ENCODE peak calls at places on chromosome 13, in seven cellular contexts. One of them, this sample, is unnamed.

GRCh38 chr13:27450921-27451461 is 627 bp upstream of the MTIF3 start:
- DNase-seq in right cardiac atrium: peak
- DNase-seq in fibroblast of the aortic adventitia: peak
- DNase-seq in lower leg skin: peak
- DNase-seq in AG10803: peak
- DNase-seq in AG09309: no peak
- DNase-seq in Jurkat, Clone E6-1: no peak
- DNase-seq in this sample: peak

GRCh38 chr13:39415003-39415402 is 188.0 kb downstream of the LHFPL6 start:
- DNase-seq in right cardiac atrium: peak
- DNase-seq in fibroblast of the aortic adventitia: peak
- DNase-seq in lower leg skin: no peak
- DNase-seq in AG10803: peak
- DNase-seq in AG09309: no peak
- DNase-seq in Jurkat, Clone E6-1: no peak
- DNase-seq in this sample: no peak

GRCh38 chr13:61151062-61151461 is 264.6 kb downstream of the PCDH20 start:
- DNase-seq in right cardiac atrium: no peak
- DNase-seq in fibroblast of the aortic adventitia: no peak
- DNase-seq in lower leg skin: no peak
- DNase-seq in AG10803: no peak
- DNase-seq in AG09309: no peak
- DNase-seq in Jurkat, Clone E6-1: no peak
- DNase-seq in this sample: no peak

GRCh38 chr13:36344173-36344572 is 2.0 kb downstream of the SPART start:
- DNase-seq in right cardiac atrium: no peak
- DNase-seq in fibroblast of the aortic adventitia: peak
- DNase-seq in lower leg skin: no peak
- DNase-seq in AG10803: peak
- DNase-seq in AG09309: peak
- DNase-seq in Jurkat, Clone E6-1: no peak
- DNase-seq in this sample: no peak

GRCh38 chr13:113654175-113654560 is 3.8 kb downstream of the ATP4B start:
- DNase-seq in right cardiac atrium: no peak
- DNase-seq in fibroblast of the aortic adventitia: no peak
- DNase-seq in lower leg skin: peak
- DNase-seq in AG10803: no peak
- DNase-seq in AG09309: no peak
- DNase-seq in Jurkat, Clone E6-1: no peak
- DNase-seq in this sample: no peak

GRCh38 chr13:87810920-87811344 is 139.8 kb downstream of the SLITRK5 start:
- DNase-seq in right cardiac atrium: no peak
- DNase-seq in fibroblast of the aortic adventitia: no peak
- DNase-seq in lower leg skin: no peak
- DNase-seq in AG10803: no peak
- DNase-seq in AG09309: no peak
- DNase-seq in Jurkat, Clone E6-1: no peak
- DNase-seq in this sample: no peak

GRCh38 chr13:46383383-46383782 is 3.7 kb downstream of the RUBCNL start:
- DNase-seq in right cardiac atrium: no peak
- DNase-seq in fibroblast of the aortic adventitia: no peak
- DNase-seq in lower leg skin: no peak
- DNase-seq in AG10803: peak
- DNase-seq in AG09309: no peak
- DNase-seq in Jurkat, Clone E6-1: peak
- DNase-seq in this sample: no peak

GRCh38 chr13:33441015-33441414 is 155.5 kb upstream of the STARD13 start:
- DNase-seq in right cardiac atrium: no peak
- DNase-seq in fibroblast of the aortic adventitia: peak
- DNase-seq in lower leg skin: no peak
- DNase-seq in AG10803: peak
- DNase-seq in AG09309: no peak
- DNase-seq in Jurkat, Clone E6-1: peak
- DNase-seq in this sample: no peak

GRCh38 chr13:113298001-113298945 is 1.2 kb downstream of the LAMP1 start:
- DNase-seq in right cardiac atrium: no peak
- DNase-seq in fibroblast of the aortic adventitia: peak
- DNase-seq in lower leg skin: no peak
- DNase-seq in AG10803: no peak
- DNase-seq in AG09309: no peak
- DNase-seq in Jurkat, Clone E6-1: no peak
- DNase-seq in this sample: no peak

GRCh38 chr13:111903143-111903542 is 163.8 kb upstream of the SOX1 start:
- DNase-seq in right cardiac atrium: no peak
- DNase-seq in fibroblast of the aortic adventitia: no peak
- DNase-seq in lower leg skin: peak
- DNase-seq in AG10803: no peak
- DNase-seq in AG09309: no peak
- DNase-seq in Jurkat, Clone E6-1: no peak
- DNase-seq in this sample: no peak

GRCh38 chr13:35766663-35767062 is 290.2 kb upstream of the MAB21L1 start:
- DNase-seq in right cardiac atrium: no peak
- DNase-seq in fibroblast of the aortic adventitia: no peak
- DNase-seq in lower leg skin: no peak
- DNase-seq in AG10803: no peak
- DNase-seq in AG09309: no peak
- DNase-seq in Jurkat, Clone E6-1: no peak
- DNase-seq in this sample: no peak

GRCh38 chr13:78700121-78700910 is 41.4 kb upstream of the OBI1 start:
- DNase-seq in right cardiac atrium: no peak
- DNase-seq in fibroblast of the aortic adventitia: peak
- DNase-seq in lower leg skin: no peak
- DNase-seq in AG10803: peak
- DNase-seq in AG09309: no peak
- DNase-seq in Jurkat, Clone E6-1: no peak
- DNase-seq in this sample: no peak

DNA sequence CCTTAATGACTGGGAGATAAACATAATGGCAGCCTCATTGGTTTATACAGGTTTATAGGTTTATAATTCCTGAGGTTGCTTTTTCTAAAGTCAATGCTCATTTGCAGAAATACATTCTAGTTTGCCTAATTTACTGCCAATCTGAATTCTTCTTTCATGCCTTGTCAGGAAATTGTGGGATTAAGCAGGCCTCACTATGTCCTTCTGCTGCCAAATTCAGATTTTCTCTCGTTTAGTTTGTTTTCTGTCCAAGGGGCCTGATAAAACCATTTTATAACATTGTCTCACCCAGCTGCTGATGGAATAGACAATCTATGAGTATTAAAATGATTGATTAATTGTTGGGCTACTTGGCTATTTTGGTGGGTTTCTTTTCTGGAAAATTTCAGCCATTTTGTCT is 42.4 kb upstream of the OBI1 start:
- DNase-seq in right cardiac atrium: no peak
- DNase-seq in fibroblast of the aortic adventitia: peak
- DNase-seq in lower leg skin: no peak
- DNase-seq in AG10803: peak
- DNase-seq in AG09309: no peak
- DNase-seq in Jurkat, Clone E6-1: no peak
- DNase-seq in this sample: no peak
- H3K4me3 ChIP-seq in right cardiac atrium: no peak
- H3K4me3 ChIP-seq in fibroblast of the aortic adventitia: no peak
- H3K4me3 ChIP-seq in lower leg skin: no peak
- H3K4me3 ChIP-seq in AG10803: no peak
- H3K4me3 ChIP-seq in AG09309: no peak
- H3K4me3 ChIP-seq in Jurkat, Clone E6-1: no peak
- H3K4me3 ChIP-seq in this sample: no peak

DNA sequence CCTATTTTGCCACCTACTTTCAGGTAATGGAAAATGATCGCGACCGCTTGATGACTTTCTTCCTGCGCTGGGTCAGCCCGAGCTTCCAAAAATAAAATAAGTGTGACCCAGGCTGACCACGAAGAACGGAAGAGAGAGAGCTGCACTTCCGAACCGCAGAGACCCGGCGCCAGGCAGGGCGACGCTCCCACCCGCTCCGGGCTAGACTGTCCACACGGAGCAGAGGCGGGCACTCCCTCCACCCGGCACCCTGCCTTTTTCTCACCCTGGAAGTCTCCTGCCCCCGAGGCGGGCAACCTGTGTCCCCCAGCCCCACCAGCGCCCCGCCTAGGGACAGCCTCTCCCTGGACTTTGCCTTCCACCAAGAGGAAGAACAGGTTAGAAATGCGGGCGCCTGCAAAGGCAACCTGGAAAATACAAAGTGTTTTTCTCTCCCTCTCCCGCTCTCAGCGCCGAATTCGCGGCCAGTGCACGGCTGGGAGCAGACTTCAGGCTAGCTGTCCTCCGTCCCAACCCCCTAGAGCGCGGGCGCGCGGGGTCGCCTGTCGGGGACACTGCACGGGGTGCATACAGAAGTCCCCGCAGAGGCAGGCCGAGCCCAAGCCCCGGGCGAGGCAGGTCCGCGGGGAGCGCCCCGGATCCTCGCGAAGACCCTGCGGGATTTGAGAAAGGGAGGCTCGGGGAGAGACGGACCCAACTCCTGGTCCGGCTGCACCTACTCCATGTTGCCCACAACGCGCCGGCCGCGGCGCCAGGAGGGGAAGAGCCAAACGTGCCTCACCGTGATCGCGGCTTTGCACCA is 884 bp downstream of the SPRY2 start:
- DNase-seq in right cardiac atrium: peak
- DNase-seq in fibroblast of the aortic adventitia: peak
- DNase-seq in lower leg skin: peak
- DNase-seq in AG10803: no peak
- DNase-seq in AG09309: no peak
- DNase-seq in Jurkat, Clone E6-1: no peak
- DNase-seq in this sample: peak
- H3K4me3 ChIP-seq in right cardiac atrium: peak
- H3K4me3 ChIP-seq in fibroblast of the aortic adventitia: peak
- H3K4me3 ChIP-seq in lower leg skin: peak
- H3K4me3 ChIP-seq in AG10803: peak
- H3K4me3 ChIP-seq in AG09309: peak
- H3K4me3 ChIP-seq in Jurkat, Clone E6-1: peak
- H3K4me3 ChIP-seq in this sample: peak

DNA sequence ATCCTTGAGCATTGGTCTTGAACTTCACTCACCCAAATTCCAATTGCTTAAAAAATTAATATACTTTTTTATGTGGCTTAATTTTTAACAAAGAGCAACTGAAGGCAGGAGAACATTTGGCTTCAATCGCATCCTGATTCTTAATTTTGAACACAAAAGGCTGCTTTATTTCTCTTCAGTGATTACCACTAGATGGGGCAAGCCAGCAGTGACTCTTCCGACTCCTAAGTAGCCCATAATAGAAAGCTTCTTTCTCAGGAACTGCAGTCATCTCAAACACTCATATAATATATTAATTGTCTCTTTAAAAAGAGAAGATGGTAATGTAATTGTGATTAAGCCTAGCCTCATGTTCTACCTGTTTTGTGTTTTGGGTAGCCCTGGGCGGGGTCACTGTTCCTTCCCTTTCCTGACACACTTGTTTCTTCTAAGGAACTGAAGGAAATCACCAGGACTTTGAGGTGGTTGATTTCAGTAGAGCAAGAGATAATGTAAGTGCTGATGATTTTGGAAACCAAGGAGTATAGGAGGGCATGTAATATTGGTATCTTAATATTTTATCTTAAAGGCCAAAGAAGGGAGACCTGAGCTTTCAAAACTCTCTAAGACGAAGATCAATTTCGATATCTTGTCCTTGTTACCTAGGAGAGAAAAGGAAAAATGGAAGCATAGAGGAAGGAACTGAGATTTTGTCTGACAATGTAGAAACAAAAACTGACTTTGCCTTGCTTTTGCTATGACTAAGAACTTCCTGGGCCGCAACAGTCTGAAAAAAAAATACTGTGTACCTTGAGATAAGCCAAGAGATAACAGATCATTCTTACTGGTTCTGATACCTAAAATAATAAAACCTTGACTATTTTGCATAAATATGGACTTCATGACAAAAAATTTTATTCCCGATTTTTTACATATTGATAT is 73.1 kb downstream of the TNFSF13B start:
- DNase-seq in right cardiac atrium: no peak
- DNase-seq in fibroblast of the aortic adventitia: peak
- DNase-seq in lower leg skin: no peak
- DNase-seq in AG10803: peak
- DNase-seq in AG09309: no peak
- DNase-seq in Jurkat, Clone E6-1: peak
- DNase-seq in this sample: no peak
- H3K4me3 ChIP-seq in right cardiac atrium: no peak
- H3K4me3 ChIP-seq in fibroblast of the aortic adventitia: no peak
- H3K4me3 ChIP-seq in lower leg skin: no peak
- H3K4me3 ChIP-seq in AG10803: no peak
- H3K4me3 ChIP-seq in AG09309: no peak
- H3K4me3 ChIP-seq in Jurkat, Clone E6-1: no peak
- H3K4me3 ChIP-seq in this sample: no peak

GRCh38 chr13:100904293-100904976 is 229.8 kb upstream of the TMTC4 start:
- DNase-seq in right cardiac atrium: no peak
- DNase-seq in fibroblast of the aortic adventitia: no peak
- DNase-seq in lower leg skin: no peak
- DNase-seq in AG10803: no peak
- DNase-seq in AG09309: no peak
- DNase-seq in Jurkat, Clone E6-1: no peak
- DNase-seq in this sample: no peak
- H3K4me3 ChIP-seq in right cardiac atrium: no peak
- H3K4me3 ChIP-seq in fibroblast of the aortic adventitia: no peak
- H3K4me3 ChIP-seq in lower leg skin: no peak
- H3K4me3 ChIP-seq in AG10803: no peak
- H3K4me3 ChIP-seq in AG09309: no peak
- H3K4me3 ChIP-seq in Jurkat, Clone E6-1: no peak
- H3K4me3 ChIP-seq in this sample: no peak

GRCh38 chr13:57633950-57634828 is 2.6 kb downstream of the PCDH17 start:
- DNase-seq in right cardiac atrium: peak
- DNase-seq in fibroblast of the aortic adventitia: no peak
- DNase-seq in lower leg skin: no peak
- DNase-seq in AG10803: no peak
- DNase-seq in AG09309: no peak
- DNase-seq in Jurkat, Clone E6-1: no peak
- DNase-seq in this sample: peak
- H3K4me3 ChIP-seq in right cardiac atrium: peak
- H3K4me3 ChIP-seq in fibroblast of the aortic adventitia: no peak
- H3K4me3 ChIP-seq in lower leg skin: peak
- H3K4me3 ChIP-seq in AG10803: no peak
- H3K4me3 ChIP-seq in AG09309: no peak
- H3K4me3 ChIP-seq in Jurkat, Clone E6-1: no peak
- H3K4me3 ChIP-seq in this sample: peak

DNA sequence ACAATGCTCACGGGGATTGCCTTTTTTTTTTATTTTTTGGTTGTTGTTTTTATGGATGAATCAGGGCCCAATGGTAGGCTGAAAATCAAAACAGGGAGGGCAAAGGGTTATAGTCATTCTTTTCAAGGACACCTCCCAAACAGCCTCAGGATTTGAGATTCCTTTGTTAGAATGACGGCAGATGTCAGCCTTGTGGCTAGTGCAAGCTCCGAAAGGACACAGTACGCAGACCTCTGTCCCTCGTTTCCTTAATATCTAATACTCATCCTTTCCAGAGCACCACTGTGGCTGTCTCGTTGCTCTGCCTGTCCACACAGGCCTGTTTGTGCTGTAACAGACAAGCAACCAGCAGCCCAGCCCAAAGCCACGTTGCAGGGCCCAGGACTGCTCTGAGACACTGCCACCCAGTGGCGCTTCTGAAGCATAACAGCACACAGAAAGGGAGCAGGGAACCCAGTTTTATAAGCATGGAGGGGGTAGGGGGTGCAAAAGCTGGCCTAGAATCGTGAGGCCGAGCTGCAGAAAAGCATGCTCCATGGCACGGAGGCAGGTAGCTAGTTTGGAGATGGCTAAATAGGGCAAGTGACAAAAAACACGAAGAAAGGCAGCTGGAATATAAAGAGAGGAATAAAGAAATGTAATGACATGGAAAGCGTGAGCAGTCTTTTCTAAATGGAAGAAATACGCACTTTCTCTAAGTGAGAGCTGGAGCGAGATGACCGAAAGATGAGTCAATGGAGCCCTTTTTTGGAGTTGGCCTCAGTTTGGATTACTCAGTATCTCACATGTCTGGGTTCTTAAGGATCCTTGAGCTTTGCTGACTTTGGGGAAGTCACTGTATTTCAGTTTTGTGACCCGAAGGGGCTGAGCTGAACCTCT is 40.7 kb upstream of the MEDAG start:
- DNase-seq in right cardiac atrium: peak
- DNase-seq in fibroblast of the aortic adventitia: peak
- DNase-seq in lower leg skin: peak
- DNase-seq in AG10803: peak
- DNase-seq in AG09309: peak
- DNase-seq in Jurkat, Clone E6-1: peak
- DNase-seq in this sample: peak
- H3K4me3 ChIP-seq in right cardiac atrium: no peak
- H3K4me3 ChIP-seq in fibroblast of the aortic adventitia: peak
- H3K4me3 ChIP-seq in lower leg skin: no peak
- H3K4me3 ChIP-seq in AG10803: peak
- H3K4me3 ChIP-seq in AG09309: peak
- H3K4me3 ChIP-seq in Jurkat, Clone E6-1: no peak
- H3K4me3 ChIP-seq in this sample: no peak